ENCODE peak calls at places on chromosome 13, in four cellular contexts. X is fibroblast of lung; U is fibroblast of the aortic adventitia; L is effector memory CD4-positive, alpha-beta T cell. W is an unnamed sample.

GRCh38 chr13:95684463-95684862 is 7.5 kb downstream of the DNAJC3 start:
- DNase-seq in X (no peak), L (no peak), U (no peak), W (no peak)

GRCh38 chr13:98454389-98454881 is 122.5 kb downstream of the STK24 start:
- DNase-seq in U (peak), L (no peak), X (peak), W (no peak)

GRCh38 chr13:32586022-32586900 is at the start of gene PDS5B:
- DNase-seq in X (peak), L (peak), U (peak), W (peak)

GRCh38 chr13:76292726-76293125 is 593.5 kb downstream of the KCTD12 start:
- DNase-seq in L (no peak), U (peak), X (peak), W (no peak)

GRCh38 chr13:114063545-114064515 is 68.6 kb downstream of the RASA3 start:
- DNase-seq in L (no peak), X (peak), U (peak), W (peak)

GRCh38 chr13:53129864-53130393 is 101.3 kb downstream of the OLFM4 start:
- DNase-seq in U (no peak), X (no peak), L (no peak), W (no peak)

GRCh38 chr13:43159007-43159406 is 135.6 kb downstream of the DNAJC15 start:
- DNase-seq in L (no peak), U (peak), X (peak), W (no peak)

GRCh38 chr13:37138169-37138568 is 32.7 kb upstream of the CSNK1A1L start:
- DNase-seq in X (peak), U (no peak), L (no peak), W (no peak)

GRCh38 chr13:100602472-100603142 is 14.0 kb upstream of the GGACT start:
- DNase-seq in X (no peak), L (no peak), U (peak), W (no peak)

GRCh38 chr13:94542917-94543316 is 53.0 kb downstream of the TGDS start:
- DNase-seq in L (no peak), U (no peak), X (no peak), W (no peak)

GRCh38 chr13:60583196-60583908 is 186.3 kb downstream of the TDRD3 start:
- DNase-seq in L (no peak), X (peak), U (peak), W (no peak)

GRCh38 chr13:38394777-38395504 is 45.3 kb downstream of the UFM1 start:
- DNase-seq in U (no peak), X (no peak), L (no peak), W (no peak)

GRCh38 chr13:20400774-20401173 is 124.9 kb downstream of the CRYL1 start:
- DNase-seq in U (peak), X (peak), L (no peak), W (no peak)

GRCh38 chr13:100977841-100978240 is 303.2 kb upstream of the TMTC4 start:
- DNase-seq in L (no peak), X (no peak), U (no peak), W (no peak)

GRCh38 chr13:104553156-104553555 is 1486.9 kb upstream of the SLC10A2 start:
- DNase-seq in U (no peak), L (no peak), X (peak), W (no peak)

GRCh38 chr13:23462815-23463559 is 29.5 kb upstream of the SACS start:
- DNase-seq in L (no peak), X (no peak), U (peak), W (no peak)

GRCh38 chr13:49499889-49500660 is 4.3 kb downstream of the PHF11 start:
- DNase-seq in L (no peak), X (peak), U (peak), W (no peak)

GRCh38 chr13:90272356-90272755 is 1075.1 kb upstream of the MIR17HG start:
- DNase-seq in X (peak), L (no peak), U (peak), W (no peak)

GRCh38 chr13:59345316-59345715 is 818.4 kb downstream of the DIAPH3 start:
- DNase-seq in U (no peak), X (peak), L (no peak), W (no peak)

GRCh38 chr13:23966691-23967615 is 69.7 kb upstream of the C1QTNF9B start:
- DNase-seq in U (peak), L (peak), X (peak), W (peak)

GRCh38 chr13:80274643-80275042 is 66.3 kb downstream of the SPRY2 start:
- DNase-seq in L (no peak), U (no peak), X (no peak), W (no peak)

GRCh38 chr13:112782433-112783010 is 92.7 kb downstream of the ATP11A start:
- DNase-seq in U (no peak), X (no peak), L (no peak), W (no peak)

GRCh38 chr13:31042501-31043165 is 110.2 kb downstream of the TEX26 start:
- DNase-seq in X (no peak), U (no peak), L (no peak), W (no peak)

GRCh38 chr13:88162076-88162702 is 491.0 kb downstream of the SLITRK5 start:
- DNase-seq in U (no peak), L (no peak), X (no peak), W (no peak)

GRCh38 chr13:94708031-94708571 is 4.2 kb downstream of the SOX21 start:
- DNase-seq in U (no peak), X (no peak), L (no peak), W (no peak)

GRCh38 chr13:46057251-46058015 is 4.9 kb upstream of the ZC3H13 start:
- DNase-seq in L (no peak), U (no peak), X (no peak), W (no peak)

GRCh38 chr13:103883698-103884097 is 817.5 kb upstream of the SLC10A2 start:
- DNase-seq in X (peak), L (no peak), U (no peak), W (no peak)

GRCh38 chr13:34201050-34201913 is 383.3 kb downstream of the RFC3 start:
- DNase-seq in X (peak), L (no peak), U (peak), W (no peak)

GRCh38 chr13:20442798-20443381 is 82.8 kb downstream of the CRYL1 start:
- DNase-seq in L (no peak), X (no peak), U (no peak), W (no peak)

GRCh38 chr13:74406439-74406838 is 272.2 kb upstream of the KLF12 start:
- DNase-seq in L (no peak), X (no peak), U (no peak), W (no peak)

GRCh38 chr13:44920013-44920412 is 69.3 kb downstream of the NUFIP1 start:
- DNase-seq in U (no peak), L (no peak), X (peak), W (no peak)
- H3K4me3 ChIP-seq in U (no peak), L (no peak), X (no peak), W (no peak)

DNA sequence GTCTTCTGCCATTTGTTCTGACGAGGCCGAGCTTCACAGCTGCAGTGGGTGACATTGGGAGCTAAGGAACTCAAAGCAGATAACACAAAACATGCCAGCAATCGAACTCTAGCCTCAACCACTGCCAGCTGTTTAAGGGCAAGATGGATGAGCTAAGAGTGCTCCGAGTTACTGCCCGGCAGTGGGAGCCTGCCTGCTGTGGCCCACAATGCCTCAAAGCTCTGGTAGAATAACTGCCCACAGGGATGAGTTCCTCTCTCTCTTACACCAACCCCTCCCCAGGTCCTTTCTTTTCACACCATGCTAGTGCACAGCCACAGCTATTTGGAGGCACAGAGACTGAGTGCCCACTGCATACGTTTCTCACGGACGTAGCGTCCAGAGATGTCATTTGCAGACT is 330.5 kb downstream of the FGF9 start:
- DNase-seq in U (no peak), X (no peak), L (no peak), W (no peak)
- H3K4me3 ChIP-seq in U (no peak), X (no peak), L (no peak), W (no peak)

GRCh38 chr13:26787961-26788360 is 27.4 kb upstream of the GPR12 start:
- DNase-seq in X (no peak), U (no peak), L (no peak), W (no peak)

GRCh38 chr13:26785845-26786630 is 25.5 kb upstream of the GPR12 start:
- DNase-seq in X (no peak), L (peak), U (peak), W (no peak)

GRCh38 chr13:26786651-26787295 is 26.2 kb upstream of the GPR12 start:
- DNase-seq in X (no peak), L (no peak), U (no peak), W (no peak)

GRCh38 chr13:26784704-26785639 is 24.4 kb upstream of the GPR12 start:
- DNase-seq in L (no peak), U (no peak), X (no peak), W (no peak)
- H3K4me3 ChIP-seq in L (peak), U (no peak), X (no peak), W (peak)

GRCh38 chr13:29428310-29428991 is 167.0 kb downstream of the SLC7A1 start:
- DNase-seq in L (no peak), U (no peak), X (no peak), W (no peak)
- H3K4me3 ChIP-seq in L (no peak), U (peak), X (peak), W (no peak)

DNA sequence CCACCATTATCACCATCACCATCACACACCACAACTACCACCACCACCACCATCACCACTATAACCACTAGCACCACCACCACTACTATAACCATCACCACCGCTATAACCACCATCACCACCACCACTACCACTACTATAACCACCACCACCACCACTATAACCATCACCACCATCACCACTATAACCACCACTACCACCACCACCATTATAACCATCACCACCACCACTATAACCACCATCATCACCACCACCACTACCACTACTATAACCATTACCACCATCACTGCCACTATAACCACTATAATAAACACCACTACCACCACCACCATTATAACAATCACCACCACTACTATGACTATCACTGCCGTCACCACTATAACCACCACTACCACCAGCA is 173.2 kb downstream of the DCLK1 start:
- DNase-seq in X (no peak), L (no peak), U (no peak), W (no peak)
- H3K4me3 ChIP-seq in X (no peak), L (no peak), U (no peak), W (no peak)

GRCh38 chr13:109843695-109844094 is 57.3 kb upstream of the IRS2 start:
- DNase-seq in X (no peak), L (no peak), U (no peak), W (no peak)
- H3K4me3 ChIP-seq in X (no peak), L (no peak), U (no peak), W (no peak)

W was measured in GM06990.